ENCODE peak calls at places on chromosomes 7 and 10, in five cellular contexts. E is transverse colon, P is HFF-Myc, H is LoVo, Z is MCF 10A. I is an unnamed sample.

GRCh38 chr10:15419279-15419874 is 48.3 kb upstream of the FAM171A1 start:
- DNase-seq in E (peak; percentile 47), P (no peak), H (peak; percentile 48), Z (peak; percentile 60), I (no peak)

GRCh38 chr7:49937608-49938007 is 155.4 kb downstream of the ZPBP start:
- DNase-seq in E (no peak), P (no peak), H (no peak), Z (no peak), I (no peak)

GRCh38 chr10:132612571-132613504 is 75.3 kb downstream of the INPP5A start:
- DNase-seq in E (no peak), P (no peak), H (no peak), Z (no peak), I (no peak)

GRCh38 chr7:17095951-17096350 is 202.5 kb upstream of the AHR start:
- DNase-seq in E (no peak), P (no peak), H (no peak), Z (no peak), I (no peak)

GRCh38 chr10:71074176-71074755 is 138.1 kb upstream of the UNC5B start:
- DNase-seq in E (no peak), P (no peak), H (no peak), Z (no peak), I (no peak)

GRCh38 chr7:137757146-137757925 is 89.4 kb downstream of the DGKI start:
- DNase-seq in E (no peak), P (no peak), H (no peak), Z (peak; percentile 19), I (no peak)

GRCh38 chr10:65204999-65205398 is 1683.8 kb downstream of the REEP3 start:
- DNase-seq in E (no peak), P (no peak), H (no peak), Z (no peak), I (no peak)

GRCh38 chr10:987906-988666 is at the start of gene GTPBP4:
- DNase-seq in E (peak; percentile 99), P (peak; percentile 91), H (peak; percentile 96), Z (peak; percentile 95), I (peak; percentile 97)

GRCh38 chr10:8897769-8898168 is 843.3 kb downstream of the GATA3 start:
- DNase-seq in E (no peak), P (no peak), H (no peak), Z (no peak), I (no peak)

GRCh38 chr7:2710256-2710655 is 22.3 kb downstream of the AMZ1 start:
- DNase-seq in E (peak; percentile 53), P (no peak), H (no peak), Z (no peak), I (no peak)